ENCODE peak calls at places on chromosomes 6 and 20, in seven cellular contexts. One of them, this sample, is unnamed.

GRCh38 chr20:56967916-56968315 is 298.5 kb downstream of the BMP7 start:
- DNase-seq in HepG2: no peak
- DNase-seq in gastrocnemius medialis: no peak
- DNase-seq in ovary: no peak
- DNase-seq in heart left ventricle: no peak
- DNase-seq in body of pancreas: no peak
- DNase-seq in upper lobe of left lung: no peak
- DNase-seq in this sample: no peak

GRCh38 chr6:27468334-27468733 is 4.6 kb downstream of the ZNF184 start:
- DNase-seq in body of pancreas: no peak
- DNase-seq in heart left ventricle: no peak
- DNase-seq in upper lobe of left lung: no peak
- DNase-seq in gastrocnemius medialis: no peak
- DNase-seq in ovary: no peak
- DNase-seq in HepG2: no peak
- DNase-seq in this sample: no peak

GRCh38 chr6:2109796-2110195 is 135.6 kb downstream of the GMDS start:
- DNase-seq in upper lobe of left lung: no peak
- DNase-seq in gastrocnemius medialis: no peak
- DNase-seq in heart left ventricle: no peak
- DNase-seq in body of pancreas: no peak
- DNase-seq in HepG2: no peak
- DNase-seq in ovary: no peak
- DNase-seq in this sample: no peak

GRCh38 chr6:135535989-135536414 is 38.5 kb upstream of the AHI1 start:
- DNase-seq in HepG2: peak; percentile 40
- DNase-seq in upper lobe of left lung: no peak
- DNase-seq in ovary: no peak
- DNase-seq in body of pancreas: no peak
- DNase-seq in gastrocnemius medialis: no peak
- DNase-seq in heart left ventricle: no peak
- DNase-seq in this sample: no peak

GRCh38 chr20:46752639-46753235 is 43.3 kb downstream of the SLC2A10 start:
- DNase-seq in body of pancreas: peak; percentile 51
- DNase-seq in HepG2: peak; percentile 63
- DNase-seq in upper lobe of left lung: no peak
- DNase-seq in ovary: peak; percentile 66
- DNase-seq in heart left ventricle: no peak
- DNase-seq in gastrocnemius medialis: no peak
- DNase-seq in this sample: peak; percentile 68

GRCh38 chr6:50889492-50889891 is 70.8 kb downstream of the TFAP2B start:
- DNase-seq in gastrocnemius medialis: no peak
- DNase-seq in upper lobe of left lung: no peak
- DNase-seq in HepG2: no peak
- DNase-seq in ovary: no peak
- DNase-seq in heart left ventricle: no peak
- DNase-seq in body of pancreas: no peak
- DNase-seq in this sample: no peak

GRCh38 chr20:7714549-7714948 is 225.7 kb downstream of the HAO1 start:
- DNase-seq in upper lobe of left lung: no peak
- DNase-seq in heart left ventricle: no peak
- DNase-seq in gastrocnemius medialis: no peak
- DNase-seq in ovary: no peak
- DNase-seq in body of pancreas: no peak
- DNase-seq in HepG2: peak; percentile 72
- DNase-seq in this sample: no peak

GRCh38 chr20:44390280-44390679 is 34.8 kb downstream of the HNF4A start:
- DNase-seq in HepG2: no peak
- DNase-seq in body of pancreas: no peak
- DNase-seq in gastrocnemius medialis: no peak
- DNase-seq in upper lobe of left lung: no peak
- DNase-seq in ovary: no peak
- DNase-seq in heart left ventricle: no peak
- DNase-seq in this sample: no peak

GRCh38 chr6:7727150-7727950 is 1.5 kb downstream of the BMP6 start:
- DNase-seq in ovary: peak; percentile 45
- DNase-seq in gastrocnemius medialis: no peak
- DNase-seq in heart left ventricle: no peak
- DNase-seq in body of pancreas: no peak
- DNase-seq in HepG2: no peak
- DNase-seq in upper lobe of left lung: peak; percentile 87
- DNase-seq in this sample: no peak

GRCh38 chr20:49669601-49670189 is 44.0 kb downstream of the B4GALT5 start:
- DNase-seq in HepG2: no peak
- DNase-seq in upper lobe of left lung: no peak
- DNase-seq in ovary: no peak
- DNase-seq in heart left ventricle: no peak
- DNase-seq in body of pancreas: no peak
- DNase-seq in gastrocnemius medialis: no peak
- DNase-seq in this sample: no peak

GRCh38 chr6:75528423-75528822 is 34.8 kb upstream of the FILIP1 start:
- DNase-seq in heart left ventricle: no peak
- DNase-seq in HepG2: no peak
- DNase-seq in gastrocnemius medialis: no peak
- DNase-seq in upper lobe of left lung: no peak
- DNase-seq in body of pancreas: no peak
- DNase-seq in ovary: no peak
- DNase-seq in this sample: no peak

GRCh38 chr6:25576920-25577319 is 75.1 kb upstream of the SCGN start:
- DNase-seq in upper lobe of left lung: no peak
- DNase-seq in HepG2: no peak
- DNase-seq in ovary: no peak
- DNase-seq in body of pancreas: no peak
- DNase-seq in gastrocnemius medialis: no peak
- DNase-seq in heart left ventricle: no peak
- DNase-seq in this sample: no peak

GRCh38 chr6:37481793-37482192 is 17.9 kb downstream of the CCDC167 start:
- DNase-seq in upper lobe of left lung: no peak
- DNase-seq in gastrocnemius medialis: no peak
- DNase-seq in heart left ventricle: no peak
- DNase-seq in ovary: no peak
- DNase-seq in HepG2: no peak
- DNase-seq in body of pancreas: no peak
- DNase-seq in this sample: no peak
- TF ChIP-seq POLR2A in upper lobe of left lung: no peak
- TF ChIP-seq POLR2A in gastrocnemius medialis: no peak
- TF ChIP-seq POLR2A in heart left ventricle: no peak
- TF ChIP-seq POLR2A in ovary: no peak
- TF ChIP-seq POLR2A in HepG2: no peak
- TF ChIP-seq POLR2A in body of pancreas: no peak
- TF ChIP-seq POLR2A in this sample: no peak

DNA sequence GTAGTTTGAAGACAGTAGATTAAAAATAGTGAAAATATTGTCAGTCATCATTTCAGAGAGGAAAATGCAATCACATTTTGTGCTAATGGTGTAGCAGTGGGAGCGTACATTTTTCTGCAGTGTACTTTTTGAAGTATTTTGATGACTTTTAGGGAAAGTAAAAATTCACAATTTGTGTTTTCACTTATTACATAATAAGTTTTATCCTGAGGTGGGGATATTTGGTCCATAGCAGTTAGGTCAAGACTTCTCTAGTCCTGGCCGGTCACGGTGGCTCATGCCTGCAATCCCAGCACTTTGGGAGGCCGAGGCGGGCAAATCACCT is 122.3 kb downstream of the SASH1 start:
- DNase-seq in ovary: no peak
- DNase-seq in HepG2: no peak
- DNase-seq in heart left ventricle: no peak
- DNase-seq in gastrocnemius medialis: no peak
- DNase-seq in body of pancreas: no peak
- DNase-seq in upper lobe of left lung: no peak
- DNase-seq in this sample: no peak
- H3K27me3 ChIP-seq in ovary: no peaks in the 10 kb centered on the region
- H3K27me3 ChIP-seq in HepG2: no peaks in the 10 kb centered on the region
- H3K27me3 ChIP-seq in heart left ventricle: no peaks in the 10 kb centered on the region
- H3K27me3 ChIP-seq in gastrocnemius medialis: no peaks in the 10 kb centered on the region
- H3K27me3 ChIP-seq in body of pancreas: no peaks in the 10 kb centered on the region
- H3K27me3 ChIP-seq in upper lobe of left lung: no peaks in the 10 kb centered on the region
- H3K27me3 ChIP-seq in this sample: no peaks in the 10 kb centered on the region

DNA sequence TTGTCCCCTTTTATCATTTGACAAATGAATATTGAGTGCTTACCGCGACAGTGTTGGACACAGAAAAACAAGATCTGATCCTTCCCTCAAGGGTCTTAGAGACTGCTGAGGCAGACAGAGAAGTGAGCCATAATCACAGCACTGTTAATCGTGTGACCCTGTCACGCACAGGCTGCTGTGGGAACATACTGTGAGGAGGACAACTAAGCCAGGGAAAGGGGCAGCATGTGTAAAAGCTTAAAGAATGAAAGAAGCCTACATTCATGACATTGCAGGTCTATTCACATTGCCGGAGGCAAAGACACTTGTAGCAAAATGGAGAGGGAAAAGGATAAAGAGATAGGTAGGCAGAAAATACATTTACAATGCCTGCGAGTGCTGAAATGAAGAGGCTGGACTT is 32.7 kb downstream of the TRDN start:
- DNase-seq in gastrocnemius medialis: peak; percentile 50
- DNase-seq in upper lobe of left lung: no peak
- DNase-seq in body of pancreas: no peak
- DNase-seq in HepG2: no peak
- DNase-seq in heart left ventricle: no peak
- DNase-seq in ovary: no peak
- DNase-seq in this sample: no peak
- H3K4me1 ChIP-seq in gastrocnemius medialis: peaks cover 61% of the 10 kb centered on the region
- H3K4me1 ChIP-seq in upper lobe of left lung: no peaks in the 10 kb centered on the region
- H3K4me1 ChIP-seq in body of pancreas: no peaks in the 10 kb centered on the region
- H3K4me1 ChIP-seq in HepG2: no peaks in the 10 kb centered on the region
- H3K4me1 ChIP-seq in heart left ventricle: peaks cover 17% of the 10 kb centered on the region
- H3K4me1 ChIP-seq in ovary: no peaks in the 10 kb centered on the region
- H3K4me1 ChIP-seq in this sample: no peaks in the 10 kb centered on the region

GRCh38 chr20:10513091-10513490 is 78.0 kb downstream of the SLX4IP start:
- DNase-seq in gastrocnemius medialis: no peak
- DNase-seq in ovary: no peak
- DNase-seq in HepG2: no peak
- DNase-seq in heart left ventricle: no peak
- DNase-seq in upper lobe of left lung: no peak
- DNase-seq in body of pancreas: no peak
- DNase-seq in this sample: no peak

GRCh38 chr20:10509411-10509810 is 74.3 kb downstream of the SLX4IP start:
- DNase-seq in upper lobe of left lung: no peak
- DNase-seq in body of pancreas: no peak
- DNase-seq in HepG2: no peak
- DNase-seq in heart left ventricle: no peak
- DNase-seq in gastrocnemius medialis: no peak
- DNase-seq in ovary: no peak
- DNase-seq in this sample: no peak

GRCh38 chr20:10511166-10511506 is 76.0 kb downstream of the SLX4IP start:
- DNase-seq in body of pancreas: no peak
- DNase-seq in HepG2: no peak
- DNase-seq in heart left ventricle: no peak
- DNase-seq in ovary: no peak
- DNase-seq in upper lobe of left lung: no peak
- DNase-seq in gastrocnemius medialis: no peak
- DNase-seq in this sample: no peak

GRCh38 chr20:10510216-10510615 is 75.1 kb downstream of the SLX4IP start:
- DNase-seq in HepG2: no peak
- DNase-seq in upper lobe of left lung: no peak
- DNase-seq in gastrocnemius medialis: no peak
- DNase-seq in ovary: no peak
- DNase-seq in heart left ventricle: no peak
- DNase-seq in body of pancreas: no peak
- DNase-seq in this sample: no peak

GRCh38 chr20:10511507-10512231 is 76.6 kb downstream of the SLX4IP start:
- DNase-seq in upper lobe of left lung: no peak
- DNase-seq in gastrocnemius medialis: peak; percentile 70
- DNase-seq in heart left ventricle: peak; percentile 79
- DNase-seq in HepG2: peak; percentile 87
- DNase-seq in body of pancreas: peak; percentile 77
- DNase-seq in ovary: peak; percentile 75
- DNase-seq in this sample: peak; percentile 91
- TF ChIP-seq POLR2A in upper lobe of left lung: no peak
- TF ChIP-seq POLR2A in gastrocnemius medialis: no peak
- TF ChIP-seq POLR2A in heart left ventricle: no peak
- TF ChIP-seq POLR2A in HepG2: no peak
- TF ChIP-seq POLR2A in body of pancreas: no peak
- TF ChIP-seq POLR2A in ovary: no peak
- TF ChIP-seq POLR2A in this sample: no peak

GRCh38 chr6:146028835-146029572 is at the start of gene GRM1:
- DNase-seq in heart left ventricle: no peak
- DNase-seq in upper lobe of left lung: peak; percentile 56
- DNase-seq in body of pancreas: no peak
- DNase-seq in HepG2: no peak
- DNase-seq in gastrocnemius medialis: no peak
- DNase-seq in ovary: no peak
- DNase-seq in this sample: no peak
- H3K27me3 ChIP-seq in heart left ventricle: peaks cover 52% of the 10 kb centered on the region
- H3K27me3 ChIP-seq in upper lobe of left lung: no peaks in the 10 kb centered on the region
- H3K27me3 ChIP-seq in body of pancreas: no peaks in the 10 kb centered on the region
- H3K27me3 ChIP-seq in HepG2: no peaks in the 10 kb centered on the region
- H3K27me3 ChIP-seq in gastrocnemius medialis: peaks cover 30% of the 10 kb centered on the region
- H3K27me3 ChIP-seq in ovary: no peaks in the 10 kb centered on the region
- H3K27me3 ChIP-seq in this sample: no peaks in the 10 kb centered on the region

GRCh38 chr6:137235686-137236085 is 16.5 kb upstream of the IFNGR1 start:
- DNase-seq in upper lobe of left lung: no peak
- DNase-seq in HepG2: no peak
- DNase-seq in ovary: no peak
- DNase-seq in gastrocnemius medialis: no peak
- DNase-seq in body of pancreas: no peak
- DNase-seq in heart left ventricle: no peak
- DNase-seq in this sample: no peak
- H3K4me1 ChIP-seq in upper lobe of left lung: peaks cover 77% of the 10 kb centered on the region
- H3K4me1 ChIP-seq in HepG2: peaks cover 43% of the 10 kb centered on the region
- H3K4me1 ChIP-seq in ovary: no peaks in the 10 kb centered on the region
- H3K4me1 ChIP-seq in gastrocnemius medialis: peaks cover 8% of the 10 kb centered on the region
- H3K4me1 ChIP-seq in body of pancreas: no peaks in the 10 kb centered on the region
- H3K4me1 ChIP-seq in heart left ventricle: peaks cover 57% of the 10 kb centered on the region
- H3K4me1 ChIP-seq in this sample: peaks cover 22% of the 10 kb centered on the region

GRCh38 chr20:32497589-32498224 is 87.4 kb downstream of the NOL4L start:
- DNase-seq in upper lobe of left lung: no peak
- DNase-seq in HepG2: no peak
- DNase-seq in heart left ventricle: no peak
- DNase-seq in body of pancreas: peak; percentile 13
- DNase-seq in ovary: no peak
- DNase-seq in gastrocnemius medialis: no peak
- DNase-seq in this sample: no peak
- TF ChIP-seq POLR2A in upper lobe of left lung: no peak
- TF ChIP-seq POLR2A in HepG2: no peak
- TF ChIP-seq POLR2A in heart left ventricle: no peak
- TF ChIP-seq POLR2A in body of pancreas: no peak
- TF ChIP-seq POLR2A in ovary: no peak
- TF ChIP-seq POLR2A in gastrocnemius medialis: no peak
- TF ChIP-seq POLR2A in this sample: no peak

GRCh38 chr6:10407018-10407673 is 7.7 kb downstream of the TFAP2A start:
- DNase-seq in ovary: no peak
- DNase-seq in heart left ventricle: no peak
- DNase-seq in gastrocnemius medialis: no peak
- DNase-seq in upper lobe of left lung: no peak
- DNase-seq in body of pancreas: no peak
- DNase-seq in HepG2: no peak
- DNase-seq in this sample: no peak
- H3K27me3 ChIP-seq in ovary: peaks cover 3% of the 10 kb centered on the region
- H3K27me3 ChIP-seq in heart left ventricle: peaks cover 70% of the 10 kb centered on the region
- H3K27me3 ChIP-seq in gastrocnemius medialis: peaks cover 80% of the 10 kb centered on the region
- H3K27me3 ChIP-seq in upper lobe of left lung: peaks cover 3% of the 10 kb centered on the region
- H3K27me3 ChIP-seq in body of pancreas: no peaks in the 10 kb centered on the region
- H3K27me3 ChIP-seq in HepG2: peaks cover 2% of the 10 kb centered on the region
- H3K27me3 ChIP-seq in this sample: peaks cover 56% of the 10 kb centered on the region

GRCh38 chr6:149332602-149333311 is 15.2 kb downstream of the TAB2 start:
- DNase-seq in HepG2: peak; percentile 27
- DNase-seq in body of pancreas: no peak
- DNase-seq in heart left ventricle: no peak
- DNase-seq in upper lobe of left lung: no peak
- DNase-seq in gastrocnemius medialis: no peak
- DNase-seq in ovary: no peak
- DNase-seq in this sample: no peak
- H3K4me1 ChIP-seq in HepG2: peaks cover 67% of the 10 kb centered on the region
- H3K4me1 ChIP-seq in body of pancreas: peaks cover 66% of the 10 kb centered on the region
- H3K4me1 ChIP-seq in heart left ventricle: peaks cover 81% of the 10 kb centered on the region
- H3K4me1 ChIP-seq in upper lobe of left lung: peaks cover 76% of the 10 kb centered on the region
- H3K4me1 ChIP-seq in gastrocnemius medialis: peaks cover 95% of the 10 kb centered on the region
- H3K4me1 ChIP-seq in ovary: peaks cover 9% of the 10 kb centered on the region
- H3K4me1 ChIP-seq in this sample: peaks cover 91% of the 10 kb centered on the region